ENCODE peak calls at places on chromosomes 6 and 20, in nine cellular contexts. N is transverse colon; O is adrenal gland; J is CD8-positive, alpha-beta T cell; W is brain microvascular endothelial cell; B is IMR-90; F is esophagus squamous epithelium; Y is prostate gland; U is left ventricle myocardium inferior. T is an unnamed sample.

GRCh38 chr6:127148511-127148910 is 30.0 kb downstream of the RSPO3 start:
- DNase-seq in Y (no peak), B (no peak), F (no peak), U (no peak), W (no peak), J (no peak), O (no peak), N (no peak), T (no peak)

GRCh38 chr6:86949776-86950175 is 12.4 kb downstream of the HTR1E start:
- DNase-seq in J (no peak), Y (no peak), O (no peak), U (no peak), W (no peak), B (no peak), F (no peak), N (no peak), T (no peak)

GRCh38 chr6:47413752-47414516 is 63.7 kb upstream of the CD2AP start:
- DNase-seq in J (peak), U (no peak), Y (peak), B (peak), W (peak), N (no peak), F (no peak), O (peak), T (no peak)

GRCh38 chr6:9523462-9523861 is 891.4 kb downstream of the TFAP2A start:
- DNase-seq in W (peak), O (no peak), U (no peak), F (no peak), Y (no peak), J (no peak), N (no peak), B (peak), T (no peak)

GRCh38 chr6:74128536-74128935 is 432.5 kb downstream of the CD109 start:
- DNase-seq in U (no peak), N (no peak), B (peak), W (peak), J (no peak), O (no peak), F (no peak), Y (no peak), T (no peak)

GRCh38 chr6:117555882-117556498 is 46.3 kb downstream of the GOPC start:
- DNase-seq in N (peak), J (peak), O (peak), W (peak), F (no peak), B (peak), Y (peak), U (no peak), T (peak)

GRCh38 chr6:47922391-47922790 is 140.6 kb downstream of the OPN5 start:
- DNase-seq in Y (no peak), U (no peak), B (no peak), F (no peak), N (no peak), O (no peak), W (no peak), J (no peak), T (no peak)

GRCh38 chr20:62274332-62275262 is 28.2 kb upstream of the ADRM1 start:
- DNase-seq in U (no peak), N (no peak), B (no peak), O (no peak), W (no peak), F (no peak), Y (no peak), J (no peak), T (no peak)

GRCh38 chr6:149990672-149991402 is 27.1 kb downstream of the ULBP1 start:
- DNase-seq in J (no peak), F (no peak), W (no peak), U (no peak), O (no peak), Y (no peak), B (no peak), N (no peak), T (no peak)

GRCh38 chr6:11008821-11009220 is 35.3 kb downstream of the ELOVL2 start:
- DNase-seq in B (peak), U (no peak), J (no peak), W (peak), F (no peak), O (no peak), Y (no peak), N (no peak), T (no peak)

GRCh38 chr20:1801551-1801950 is 93.7 kb upstream of the SIRPA start:
- DNase-seq in Y (no peak), W (no peak), N (no peak), J (no peak), U (no peak), B (no peak), F (no peak), O (no peak), T (no peak)

GRCh38 chr20:44745560-44746366 is at the start of gene KCNK15:
- DNase-seq in Y (no peak), W (no peak), O (peak), F (no peak), B (peak), J (peak), N (peak), U (peak), T (no peak)

GRCh38 chr20:6506906-6507305 is 260.6 kb upstream of the BMP2 start:
- DNase-seq in Y (no peak), B (peak), N (no peak), O (no peak), F (no peak), W (no peak), J (no peak), U (no peak), T (no peak)

GRCh38 chr6:107843400-107843799 is 19.3 kb upstream of the SCML4 start:
- DNase-seq in F (no peak), J (no peak), U (no peak), W (no peak), O (no peak), Y (no peak), N (no peak), B (no peak), T (no peak)

GRCh38 chr20:10216146-10216741 is 2.4 kb upstream of the SNAP25 start:
- DNase-seq in U (no peak), W (no peak), F (no peak), Y (no peak), N (no peak), O (no peak), J (no peak), B (peak), T (no peak)

GRCh38 chr20:39263076-39263475 is 300.9 kb downstream of the DHX35 start:
- DNase-seq in U (no peak), W (no peak), F (no peak), N (no peak), Y (no peak), J (no peak), O (no peak), B (peak), T (no peak)

GRCh38 chr20:49595811-49596545 is 28.0 kb upstream of the PTGIS start:
- DNase-seq in J (no peak), W (peak), F (no peak), O (no peak), N (no peak), Y (no peak), U (no peak), B (peak), T (no peak)

GRCh38 chr20:40612837-40613236 is 76.2 kb downstream of the MAFB start:
- DNase-seq in N (no peak), W (no peak), F (no peak), J (no peak), Y (no peak), B (no peak), U (no peak), O (no peak), T (no peak)

GRCh38 chr20:44033873-44034272 is 119.2 kb downstream of the TOX2 start:
- DNase-seq in F (no peak), Y (no peak), J (no peak), U (no peak), N (no peak), W (no peak), O (no peak), B (no peak), T (no peak)

GRCh38 chr6:131135244-131136020 is at the start of gene AKAP7:
- DNase-seq in W (peak), Y (peak), O (peak), N (peak), F (peak), B (peak), U (peak), J (peak), T (peak)

GRCh38 chr6:46648869-46649488 is 3.6 kb downstream of the CYP39A1 start:
- DNase-seq in B (no peak), J (no peak), N (no peak), U (no peak), W (no peak), Y (no peak), O (no peak), F (no peak), T (no peak)

GRCh38 chr6:152136449-152136825 is 329.0 kb downstream of the ESR1 start:
- DNase-seq in B (no peak), N (no peak), W (no peak), U (no peak), O (peak), J (no peak), F (no peak), Y (no peak), T (no peak)

GRCh38 chr6:1117530-1118286 is 194.2 kb upstream of the FOXQ1 start:
- DNase-seq in Y (no peak), J (no peak), B (no peak), N (no peak), W (no peak), O (no peak), U (no peak), F (no peak), T (no peak)

GRCh38 chr6:148746363-148747144 is at the start of gene UST:
- DNase-seq in U (peak), N (peak), B (peak), Y (peak), O (peak), F (peak), J (peak), W (peak), T (peak)

GRCh38 chr20:46545077-46545826 is 5.2 kb downstream of the OCSTAMP start:
- DNase-seq in O (peak), U (no peak), F (no peak), B (peak), W (no peak), J (no peak), N (no peak), Y (no peak), T (no peak)

GRCh38 chr6:157761331-157761921 is 61.6 kb upstream of the SNX9 start:
- DNase-seq in U (no peak), J (peak), F (no peak), O (no peak), B (peak), Y (no peak), N (no peak), W (peak), T (no peak)

GRCh38 chr20:61424011-61424627 is 172.1 kb downstream of the CDH4 start:
- DNase-seq in B (no peak), N (no peak), J (no peak), O (no peak), U (no peak), W (no peak), Y (no peak), F (no peak), T (no peak)

GRCh38 chr20:24131684-24132083 is 143.1 kb upstream of the GGTLC1 start:
- DNase-seq in N (no peak), J (no peak), W (no peak), Y (no peak), F (no peak), O (no peak), U (no peak), B (no peak), T (no peak)

GRCh38 chr20:3093861-3094361 is 9.4 kb upstream of the AVP start:
- DNase-seq in N (no peak), W (no peak), Y (no peak), B (no peak), U (no peak), F (no peak), O (no peak), J (peak), T (no peak)

GRCh38 chr6:41655706-41656668 is 17.7 kb downstream of the MDFI start:
- DNase-seq in W (peak), N (no peak), Y (no peak), B (peak), J (no peak), F (no peak), O (no peak), U (no peak), T (no peak)
- H3K27ac ChIP-seq in W (no peak), N (no peak), Y (no peak), B (no peak), J (no peak), F (no peak), O (no peak), U (no peak), T (peak)

DNA sequence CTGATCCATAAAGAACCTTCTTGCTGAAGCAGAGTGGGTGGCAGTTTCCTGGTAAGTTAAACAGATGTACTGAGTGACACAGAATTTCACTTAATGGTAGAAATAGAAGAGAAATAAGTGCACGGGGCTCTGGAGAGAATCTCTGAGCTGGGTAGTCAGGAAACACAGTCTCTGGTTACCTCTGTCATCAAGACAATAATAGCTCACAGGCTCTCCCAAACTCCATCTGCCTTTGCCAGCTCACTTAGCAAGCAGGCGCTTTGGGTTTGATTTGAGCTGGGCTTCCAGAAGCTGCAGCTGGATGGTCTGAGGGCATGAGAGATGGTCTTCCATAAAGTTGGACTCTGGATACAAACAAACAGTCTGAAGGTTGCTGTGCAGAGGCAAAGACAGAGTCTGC is 39.6 kb upstream of the PRSS35 start:
- DNase-seq in J (no peak), W (no peak), B (no peak), F (no peak), U (no peak), Y (no peak), N (no peak), O (no peak), T (no peak)
- H3K27ac ChIP-seq in J (no peak), W (no peak), B (no peak), F (no peak), U (no peak), Y (no peak), N (no peak), O (no peak), T (no peak)

GRCh38 chr6:119727504-119728219 is 378.1 kb upstream of the MAN1A1 start:
- DNase-seq in O (no peak), Y (no peak), B (no peak), J (no peak), F (no peak), W (no peak), N (no peak), U (no peak), T (no peak)
- H3K27ac ChIP-seq in O (no peak), Y (no peak), B (no peak), J (no peak), F (no peak), W (no peak), N (no peak), U (no peak), T (no peak)

DNA sequence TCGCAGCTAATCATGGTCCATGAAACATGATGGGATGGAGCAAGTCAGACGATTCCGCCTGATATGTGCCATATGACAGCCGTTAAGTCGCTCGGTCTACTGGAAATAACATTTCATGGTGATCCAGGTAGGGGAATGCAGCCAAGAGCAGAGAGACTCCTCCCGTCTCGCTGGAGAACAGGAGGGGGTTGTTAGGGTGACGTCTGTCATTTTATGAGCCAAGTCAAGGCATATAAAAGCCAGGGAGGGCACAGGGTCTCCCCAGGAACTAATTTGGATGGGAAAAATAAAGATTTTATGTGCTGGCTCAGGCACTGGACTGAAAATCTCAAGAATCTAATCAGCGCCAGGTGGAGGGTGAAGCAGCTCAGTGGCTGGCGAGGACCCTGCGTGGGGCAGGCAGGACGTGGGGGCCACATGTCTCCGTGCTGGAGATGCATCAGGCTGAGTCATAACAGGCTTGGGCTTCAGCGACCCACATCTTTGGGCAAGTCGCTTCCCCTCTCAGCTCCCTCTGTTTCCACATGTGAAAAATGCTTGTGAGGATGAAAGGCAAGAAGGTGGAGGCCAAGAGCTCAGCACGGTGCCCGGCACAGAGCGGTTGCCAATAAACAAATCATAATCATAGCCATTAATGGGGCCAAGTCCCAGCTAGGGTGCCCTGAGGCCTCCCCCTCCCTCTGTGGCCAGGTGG is 234.6 kb downstream of the ANKRD60 start:
- DNase-seq in O (no peak), B (no peak), W (no peak), U (no peak), Y (peak), N (no peak), J (no peak), F (no peak), T (no peak)
- H3K27ac ChIP-seq in O (no peak), B (no peak), W (no peak), U (no peak), Y (peak), N (no peak), J (no peak), F (no peak), T (no peak)